ENCODE peak calls at places on chromosomes 13 and 19, in seven cellular contexts. T, X, S, Y, H, V and G are unnamed samples.

GRCh38 chr19:19259741-19260140 is 13.4 kb downstream of the TM6SF2 start:
- DNase-seq in V (no peak), X (no peak), S (peak), T (peak), H (peak), Y (peak), G (no peak)

GRCh38 chr19:19171110-19171672 is 1.1 kb upstream of the MEF2B start:
- DNase-seq in X (no peak), H (no peak), S (no peak), Y (no peak), V (no peak), T (no peak), G (no peak)

GRCh38 chr13:20953245-20953931 is 50.8 kb upstream of the XPO4 start:
- DNase-seq in T (no peak), V (no peak), H (no peak), Y (no peak), S (no peak), X (no peak), G (no peak)

GRCh38 chr19:2302319-2303208 is 5.4 kb downstream of the LINGO3 start:
- DNase-seq in S (no peak), Y (no peak), T (peak), V (no peak), H (peak), X (no peak), G (peak)

GRCh38 chr13:70568571-70568970 is 460.3 kb upstream of the KLHL1 start:
- DNase-seq in Y (peak), T (no peak), S (peak), H (peak), V (no peak), X (no peak), G (peak)

GRCh38 chr19:484494-484893 is 11.8 kb upstream of the MADCAM1 start:
- DNase-seq in V (no peak), Y (no peak), H (no peak), X (no peak), S (no peak), T (no peak), G (no peak)

GRCh38 chr19:33193269-33193863 is 764 bp upstream of the LRP3 start:
- DNase-seq in S (no peak), V (no peak), H (no peak), Y (no peak), T (no peak), X (no peak), G (no peak)

GRCh38 chr19:55486971-55487883 is 1.0 kb upstream of the SSC5D start:
- DNase-seq in X (peak), V (peak), S (peak), H (peak), T (no peak), Y (no peak), G (peak)

GRCh38 chr19:49851456-49852259 is 699 bp downstream of the PTOV1 start:
- DNase-seq in V (no peak), T (peak), Y (peak), H (no peak), X (peak), S (no peak), G (no peak)

GRCh38 chr13:24709186-24709913 is 29.1 kb downstream of the ATP12A start:
- DNase-seq in Y (peak), S (no peak), X (no peak), T (no peak), H (no peak), V (no peak), G (no peak)

GRCh38 chr19:2026770-2027169 is 11.3 kb upstream of the BTBD2 start:
- DNase-seq in X (no peak), S (no peak), T (no peak), V (no peak), H (no peak), Y (no peak), G (no peak)

GRCh38 chr13:28136916-28137315 is 1.4 kb upstream of the PAN3 start:
- DNase-seq in Y (peak), H (no peak), V (no peak), X (no peak), S (no peak), T (no peak), G (no peak)

GRCh38 chr13:25478186-25478585 is 106.4 kb downstream of the ATP8A2 start:
- DNase-seq in X (no peak), Y (no peak), S (no peak), V (no peak), T (no peak), H (no peak), G (no peak)

GRCh38 chr19:2867025-2867991 is at the start of gene ZNF556:
- DNase-seq in T (no peak), Y (peak), X (no peak), S (no peak), V (no peak), H (no peak), G (no peak)

GRCh38 chr19:310781-311496 is 19.7 kb upstream of the PLPP2 start:
- DNase-seq in S (no peak), V (peak), X (no peak), H (no peak), Y (no peak), T (no peak), G (no peak)

GRCh38 chr13:44237276-44237767 is 136.3 kb upstream of the SERP2 start:
- DNase-seq in H (peak), X (peak), S (no peak), T (no peak), Y (no peak), V (peak), G (peak)

GRCh38 chr19:57807541-57807940 is 7.2 kb downstream of the ZNF552 start:
- DNase-seq in Y (no peak), H (peak), S (no peak), X (no peak), V (no peak), T (no peak), G (no peak)

GRCh38 chr13:21227917-21228316 is 51.5 kb downstream of the MRPL57 start:
- DNase-seq in H (no peak), X (no peak), S (no peak), Y (no peak), T (no peak), V (no peak), G (no peak)

GRCh38 chr13:36432106-36432544 is at the start of gene CCNA1:
- DNase-seq in T (peak), Y (no peak), H (peak), X (peak), S (no peak), V (no peak), G (no peak)

GRCh38 chr13:89862691-89863036 is 1484.8 kb upstream of the MIR17HG start:
- DNase-seq in H (no peak), X (no peak), Y (no peak), S (no peak), V (no peak), T (no peak), G (peak)

GRCh38 chr13:98175823-98176222 is 1.2 kb downstream of the RNF113B start:
- DNase-seq in T (no peak), V (no peak), S (no peak), X (no peak), H (no peak), Y (no peak), G (no peak)

GRCh38 chr19:40567040-40567749 is 9.5 kb upstream of the SHKBP1 start:
- DNase-seq in V (no peak), X (no peak), Y (no peak), T (no peak), S (no peak), H (no peak), G (no peak)

GRCh38 chr13:41053384-41053826 is 7.9 kb upstream of the WBP4 start:
- DNase-seq in V (no peak), T (no peak), S (no peak), H (peak), X (no peak), Y (no peak), G (no peak)

GRCh38 chr13:65921933-65922332 is 1308.2 kb downstream of the PCDH9 start:
- DNase-seq in T (no peak), H (peak), X (no peak), Y (no peak), S (no peak), V (no peak), G (peak)

GRCh38 chr19:49390131-49390977 is 2.3 kb downstream of the KASH5 start:
- DNase-seq in Y (no peak), H (no peak), S (no peak), X (no peak), V (no peak), T (no peak), G (no peak)

GRCh38 chr19:19280561-19280960 is 7.5 kb upstream of the TM6SF2 start:
- DNase-seq in X (no peak), V (no peak), Y (no peak), H (no peak), S (no peak), T (no peak), G (no peak)

GRCh38 chr13:60759499-60759898 is 362.5 kb downstream of the TDRD3 start:
- DNase-seq in H (peak), V (no peak), T (no peak), Y (no peak), S (no peak), X (no peak), G (peak)

GRCh38 chr13:33634526-33635111 is 183.3 kb upstream of the RFC3 start:
- DNase-seq in Y (no peak), H (peak), T (no peak), V (no peak), X (no peak), S (no peak), G (no peak)

GRCh38 chr19:11832253-11832912 is 16.1 kb upstream of the ZNF439 start:
- DNase-seq in X (no peak), T (no peak), Y (no peak), V (no peak), H (no peak), S (no peak), G (no peak)

GRCh38 chr19:8397746-8398721 is 7.9 kb downstream of the RAB11B start:
- DNase-seq in T (no peak), H (no peak), S (no peak), X (no peak), Y (no peak), V (no peak), G (no peak)

GRCh38 chr13:75963318-75963717 is 327.2 kb downstream of the LMO7 start:
- DNase-seq in Y (no peak), V (no peak), H (no peak), T (no peak), X (no peak), S (no peak), G (peak)

GRCh38 chr13:60642552-60642951 is 245.5 kb downstream of the TDRD3 start:
- DNase-seq in X (no peak), H (no peak), S (no peak), V (no peak), Y (no peak), T (no peak), G (no peak)

GRCh38 chr19:4077800-4078683 is 11.3 kb upstream of the ZBTB7A start:
- DNase-seq in Y (peak), V (no peak), T (no peak), S (no peak), H (no peak), X (peak), G (no peak)

GRCh38 chr19:12749938-12750521 is 1.6 kb upstream of the BEST2 start:
- DNase-seq in T (no peak), V (no peak), H (peak), Y (no peak), X (no peak), S (no peak), G (peak)

GRCh38 chr13:104979281-104979680 is 1556.2 kb downstream of the EFNB2 start:
- DNase-seq in H (no peak), V (no peak), S (no peak), Y (no peak), T (no peak), X (no peak), G (no peak)

GRCh38 chr13:108734676-108735075 is 105.3 kb downstream of the MYO16 start:
- DNase-seq in S (peak), V (no peak), T (peak), Y (no peak), X (no peak), H (no peak), G (no peak)

GRCh38 chr13:42740753-42741152 is 40.6 kb upstream of the FAM216B start:
- DNase-seq in T (no peak), X (peak), Y (no peak), S (no peak), H (peak), V (no peak), G (no peak)

GRCh38 chr19:51339687-51340656 is 2.0 kb downstream of the VSIG10L start:
- DNase-seq in X (peak), V (peak), Y (no peak), H (peak), T (peak), S (peak), G (peak)
- TF ChIP-seq CTCF in X (peak), V (peak), Y (no peak), H (no peak), T (no peak), S (peak), G (no peak)

DNA sequence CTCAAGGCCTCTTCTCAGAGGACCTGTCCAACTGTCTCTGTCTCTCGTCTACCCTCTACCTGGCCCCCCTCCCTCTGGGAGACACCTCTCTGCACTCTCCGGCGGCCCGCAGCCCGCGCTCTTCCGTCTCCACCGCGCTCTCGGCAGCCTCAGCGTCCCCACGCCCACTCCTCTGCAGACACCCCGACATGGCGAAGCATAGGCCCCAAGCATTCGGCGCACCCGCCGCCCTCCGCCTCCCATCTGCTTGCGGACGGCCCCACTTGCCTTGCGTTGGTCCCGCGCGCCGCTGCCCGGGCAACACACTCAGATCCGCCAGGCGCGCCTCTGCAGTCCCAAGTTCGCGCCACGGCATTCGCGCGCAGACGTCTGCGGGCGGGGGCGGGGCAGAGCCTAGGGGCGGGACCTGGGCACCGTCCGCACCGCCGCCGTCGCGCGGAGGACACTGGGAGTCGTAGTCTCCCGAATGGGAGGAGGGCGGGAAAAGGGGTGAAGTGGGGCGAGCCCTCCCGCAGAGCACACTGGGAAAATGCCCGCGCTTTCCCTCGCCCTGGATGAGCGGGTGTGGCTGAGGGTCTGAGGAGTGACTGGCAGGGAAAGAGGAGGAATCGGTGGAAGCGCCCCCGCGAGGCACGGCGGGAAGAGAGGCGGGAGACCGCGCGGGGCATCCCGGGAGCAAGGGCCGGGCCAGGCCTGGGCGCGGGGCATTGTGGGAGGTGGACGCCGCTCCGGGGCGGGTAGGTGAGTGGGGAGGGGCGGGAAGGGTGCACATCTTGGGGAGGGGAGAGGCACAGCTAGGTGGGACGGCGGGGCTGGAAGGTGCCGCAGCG is at the start of the genes LIG1 and ZSWIM9:
- DNase-seq in X (peak), T (peak), Y (peak), S (peak), H (peak), V (peak), G (peak)
- TF ChIP-seq CTCF in X (peak), T (no peak), Y (no peak), S (no peak), H (peak), V (no peak), G (peak)

DNA sequence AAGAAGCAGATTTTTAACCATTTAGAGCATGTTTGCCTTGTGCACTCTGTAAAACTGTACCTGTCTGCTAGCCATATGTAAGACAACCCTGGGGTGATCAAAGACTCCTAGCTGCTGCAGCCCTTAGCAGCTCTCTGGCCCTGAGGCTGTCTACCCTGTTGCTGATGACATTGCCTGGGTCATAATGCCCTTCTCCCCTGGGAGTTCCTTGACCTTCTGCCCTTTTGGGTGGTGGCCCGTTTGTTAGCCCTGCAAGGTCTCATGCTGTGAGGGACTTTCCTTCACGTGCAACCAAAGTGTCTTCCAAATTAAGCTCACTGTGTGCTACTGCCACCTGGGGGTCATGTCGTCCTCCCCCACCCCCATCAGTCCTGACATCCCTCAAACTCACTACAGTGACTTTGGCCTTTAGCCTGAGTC is 7.4 kb downstream of the GPC6 start:
- DNase-seq in H (peak), T (peak), Y (peak), S (no peak), V (no peak), X (no peak), G (no peak)
- TF ChIP-seq CTCF in H (peak), T (peak), Y (peak), S (no peak), V (peak), X (no peak), G (no peak)

DNA sequence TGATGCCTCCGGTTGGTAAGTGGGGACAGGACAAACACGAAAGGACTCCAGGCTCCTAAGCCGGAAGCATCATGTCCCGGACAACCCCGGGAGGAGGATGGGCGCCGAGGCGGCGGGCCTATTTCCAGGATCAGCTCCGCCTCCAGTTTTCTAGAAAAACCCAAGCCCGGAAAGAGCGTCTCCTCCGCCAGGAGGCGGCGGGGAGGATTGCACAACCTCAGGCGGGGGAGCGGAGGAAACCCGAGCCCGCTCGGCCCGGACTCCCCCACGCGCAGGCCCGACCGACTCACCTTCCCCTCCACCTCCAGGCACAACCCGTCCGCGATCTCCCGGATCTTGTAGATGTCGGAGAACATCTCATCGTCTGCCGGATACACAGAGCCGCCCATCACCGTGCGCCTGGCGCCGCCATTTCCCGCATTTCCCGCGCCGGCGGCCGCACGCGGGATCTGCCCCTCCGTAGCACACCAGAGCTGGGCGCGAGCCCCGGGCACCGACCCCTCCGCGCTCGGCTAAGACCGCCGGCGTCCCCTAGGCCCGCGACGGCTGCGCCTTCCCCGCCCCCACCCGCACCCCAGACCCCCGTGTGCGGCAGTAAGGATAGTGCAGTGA is 455 bp downstream of the TPT1 start:
- DNase-seq in V (peak), X (peak), Y (peak), H (peak), S (peak), T (peak), G (peak)
- TF ChIP-seq CTCF in V (peak), X (peak), Y (peak), H (peak), S (no peak), T (peak), G (peak)

GRCh38 chr13:31827707-31828106 is 88.4 kb downstream of the RXFP2 start:
- DNase-seq in V (no peak), T (no peak), Y (no peak), H (no peak), X (no peak), S (no peak), G (no peak)

DNA sequence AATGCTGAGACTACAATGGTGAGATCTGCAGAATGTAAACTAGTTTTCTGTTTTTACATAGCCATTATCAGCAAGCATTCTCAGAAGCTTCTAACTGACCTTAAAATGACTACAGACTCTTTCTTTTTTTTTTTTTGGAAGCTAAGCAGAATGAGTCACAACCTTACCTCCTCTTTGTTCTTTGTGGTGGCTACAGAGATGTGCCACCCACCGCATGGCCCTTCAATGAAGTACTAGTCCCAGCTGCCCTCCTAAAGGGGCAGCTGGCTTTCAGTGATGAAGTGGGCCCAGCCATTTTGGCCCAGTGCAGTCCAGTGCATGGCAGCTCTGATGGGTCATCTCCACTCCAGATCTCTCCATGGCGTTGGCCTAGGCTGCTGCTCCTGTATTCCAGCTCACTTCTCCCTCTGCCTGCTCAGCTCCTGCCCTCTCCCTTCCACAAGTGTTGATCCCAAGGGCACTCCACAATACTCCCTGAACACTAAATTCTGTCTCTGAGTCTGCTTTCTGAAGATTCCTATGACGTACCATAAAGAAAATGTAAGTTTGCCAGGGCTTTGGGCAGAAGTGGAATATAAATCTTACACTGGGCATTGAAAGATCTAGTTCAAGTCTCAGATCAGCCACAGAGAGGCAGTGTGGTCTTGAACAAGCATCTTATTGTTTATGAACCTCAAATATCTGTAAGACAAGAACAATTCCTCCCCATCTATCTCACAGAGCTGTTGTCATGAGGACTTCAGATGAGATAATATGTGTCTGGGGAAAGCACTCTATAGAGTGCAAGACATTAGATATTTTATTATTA is 85.6 kb downstream of the RXFP2 start:
- DNase-seq in T (no peak), V (no peak), Y (peak), H (peak), S (no peak), X (no peak), G (peak)
- TF ChIP-seq CTCF in T (peak), V (peak), Y (peak), H (peak), S (no peak), X (peak), G (no peak)

DNA sequence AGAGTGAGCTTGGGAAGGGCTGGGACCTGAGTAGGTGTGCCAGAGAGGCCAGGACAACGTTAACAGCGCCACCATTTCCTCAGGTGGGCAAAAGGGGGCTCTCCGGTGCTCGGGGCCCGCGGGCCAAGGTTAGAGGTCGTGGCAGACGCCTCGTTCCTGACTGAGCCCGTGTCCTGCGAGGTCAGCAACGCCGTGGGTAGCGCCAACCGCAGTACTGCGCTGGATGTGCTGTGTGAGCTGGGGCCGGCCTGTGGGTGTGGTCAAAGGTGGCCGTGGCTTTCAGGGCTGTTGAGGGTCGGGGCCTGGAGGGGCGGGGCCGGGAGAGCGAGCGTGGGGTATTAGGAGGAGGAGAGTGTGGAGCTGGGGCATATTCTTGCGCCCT is 3.7 kb downstream of the KIRREL2 start:
- DNase-seq in Y (no peak), T (peak), S (no peak), V (no peak), X (no peak), H (no peak), G (no peak)
- TF ChIP-seq CTCF in Y (no peak), T (peak), S (no peak), V (no peak), X (no peak), H (no peak), G (no peak)